ENCODE peak calls at places on chromosomes 1 and 21, in six cellular contexts. G is CD8-positive, alpha-beta T cell; Q is heart right ventricle; B is GM10248; D is GM06990; Y is fibroblast of pulmonary artery. X is an unnamed sample.

GRCh38 chr1:89965203-89965900 is 29.6 kb upstream of the ZNF326 start:
- DNase-seq in G (no peak), Q (no peak), B (no peak), D (no peak), Y (peak), X (no peak)

GRCh38 chr21:42030311-42030710 is 20.2 kb upstream of the ZBTB21 start:
- DNase-seq in G (no peak), Q (no peak), B (no peak), D (no peak), Y (no peak), X (no peak)

GRCh38 chr1:53393325-53393792 is 65.5 kb upstream of the LRP8 start:
- DNase-seq in G (peak), Q (peak), B (peak), D (peak), Y (peak), X (peak)

GRCh38 chr21:26405735-26406361 is 167.2 kb downstream of the CYYR1 start:
- DNase-seq in G (no peak), Q (no peak), B (no peak), D (no peak), Y (peak), X (no peak)

GRCh38 chr1:163107655-163108054 is 38.5 kb downstream of the RGS4 start:
- DNase-seq in G (no peak), Q (no peak), B (no peak), D (no peak), Y (no peak), X (no peak)

GRCh38 chr1:156490401-156491032 is 10.1 kb downstream of the MEF2D start:
- DNase-seq in G (no peak), Q (peak), B (no peak), D (peak), Y (no peak), X (peak)

GRCh38 chr21:43957128-43957571 is 55.0 kb upstream of the TRAPPC10 start:
- DNase-seq in G (no peak), Q (no peak), B (no peak), D (no peak), Y (no peak), X (no peak)

GRCh38 chr1:224106568-224107281 is 7.2 kb upstream of the FBXO28 start:
- DNase-seq in G (no peak), Q (no peak), B (peak), D (peak), Y (peak), X (peak)

GRCh38 chr1:65832296-65832695 is 39.6 kb downstream of the PDE4B start:
- DNase-seq in G (no peak), Q (no peak), B (no peak), D (no peak), Y (no peak), X (no peak)

GRCh38 chr1:17826165-17826488 is 71.0 kb downstream of the ACTL8 start:
- DNase-seq in G (no peak), Q (peak), B (peak), D (peak), Y (peak), X (peak)

GRCh38 chr21:34603002-34603709 is 11.8 kb downstream of the RCAN1 start:
- DNase-seq in G (peak), Q (peak), B (peak), D (peak), Y (peak), X (peak)

GRCh38 chr1:16986596-16987361 is 6.4 kb upstream of the MFAP2 start:
- DNase-seq in G (no peak), Q (no peak), B (no peak), D (no peak), Y (no peak), X (peak)

GRCh38 chr1:187038789-187039188 is 210.0 kb downstream of the PLA2G4A start:
- DNase-seq in G (no peak), Q (no peak), B (no peak), D (no peak), Y (peak), X (no peak)

GRCh38 chr1:64542118-64542517 is 72.2 kb downstream of the CACHD1 start:
- DNase-seq in G (no peak), Q (no peak), B (no peak), D (no peak), Y (no peak), X (no peak)

GRCh38 chr1:160205242-160205973 is at the start of gene PEA15:
- DNase-seq in G (peak), Q (peak), B (peak), D (peak), Y (peak), X (peak)

GRCh38 chr1:20495661-20496060 is 9.7 kb upstream of the CAMK2N1 start:
- DNase-seq in G (no peak), Q (no peak), B (no peak), D (no peak), Y (no peak), X (no peak)

GRCh38 chr1:61352845-61353435 is 270.6 kb downstream of the NFIA start:
- DNase-seq in G (no peak), Q (no peak), B (no peak), D (no peak), Y (no peak), X (no peak)

GRCh38 chr1:53316058-53316741 is 11.7 kb downstream of the LRP8 start:
- DNase-seq in G (no peak), Q (no peak), B (peak), D (no peak), Y (no peak), X (peak)

GRCh38 chr1:234322979-234323378 is 50.3 kb upstream of the COA6 start:
- DNase-seq in G (no peak), Q (peak), B (peak), D (peak), Y (peak), X (peak)

GRCh38 chr1:232452137-232452536 is 177.8 kb downstream of the SIPA1L2 start:
- DNase-seq in G (no peak), Q (no peak), B (no peak), D (no peak), Y (no peak), X (no peak)

GRCh38 chr1:235004840-235005391 is 123.7 kb downstream of the TOMM20 start:
- DNase-seq in G (no peak), Q (no peak), B (no peak), D (peak), Y (no peak), X (no peak)

GRCh38 chr1:116882866-116883265 is 26.9 kb upstream of the PTGFRN start:
- DNase-seq in G (no peak), Q (no peak), B (no peak), D (no peak), Y (no peak), X (no peak)

GRCh38 chr21:36203603-36203889 is 46.9 kb downstream of the DOP1B start:
- DNase-seq in G (no peak), Q (no peak), B (peak), D (no peak), Y (peak), X (no peak)

GRCh38 chr1:64855557-64855956 is 110.7 kb downstream of the RAVER2 start:
- DNase-seq in G (no peak), Q (no peak), B (no peak), D (no peak), Y (no peak), X (no peak)

GRCh38 chr1:222798111-222798510 is 16.7 kb upstream of the DISP1 start:
- DNase-seq in G (no peak), Q (no peak), B (no peak), D (no peak), Y (peak), X (no peak)

GRCh38 chr1:212364985-212365384 is 49.7 kb downstream of the PACC1 start:
- DNase-seq in G (no peak), Q (no peak), B (no peak), D (no peak), Y (no peak), X (no peak)

DNA sequence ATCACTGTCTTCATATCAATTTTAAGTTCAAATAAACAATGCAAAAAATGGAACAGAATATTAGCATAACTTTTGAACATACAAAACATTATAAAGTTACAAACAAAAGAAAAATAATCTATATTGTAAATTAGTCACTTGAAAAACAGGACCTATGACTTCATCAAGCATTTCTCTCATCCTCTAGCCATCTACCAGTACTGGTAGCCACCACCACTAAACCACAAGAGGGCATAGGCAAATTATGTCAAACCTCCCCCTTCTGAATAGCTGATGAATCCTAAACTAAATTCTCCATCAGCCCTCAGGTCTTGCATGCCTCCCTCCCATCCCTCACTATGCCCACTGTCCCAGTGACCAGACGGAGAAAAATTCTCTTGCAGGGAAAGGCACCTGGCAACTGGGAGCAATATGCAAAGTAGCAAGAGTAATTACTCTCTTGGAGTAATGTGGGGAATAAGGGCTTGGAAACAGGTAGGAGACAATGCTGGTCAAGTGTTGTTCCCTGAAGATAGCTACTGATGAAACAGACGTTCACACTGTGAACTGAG is 37.1 kb downstream of the SSX2IP start:
- DNase-seq in G (no peak), Q (no peak), B (no peak), D (no peak), Y (peak), X (no peak)
- TF ChIP-seq CTCF in G (no peak), Q (no peak), B (no peak), D (no peak), Y (no peak), X (no peak)

GRCh38 chr1:247531937-247532336 is 4.3 kb downstream of the OR2C3 start:
- DNase-seq in G (no peak), Q (no peak), B (no peak), D (no peak), Y (no peak), X (no peak)
- TF ChIP-seq CTCF in G (no peak), Q (no peak), B (no peak), D (no peak), Y (no peak), X (no peak)

DNA sequence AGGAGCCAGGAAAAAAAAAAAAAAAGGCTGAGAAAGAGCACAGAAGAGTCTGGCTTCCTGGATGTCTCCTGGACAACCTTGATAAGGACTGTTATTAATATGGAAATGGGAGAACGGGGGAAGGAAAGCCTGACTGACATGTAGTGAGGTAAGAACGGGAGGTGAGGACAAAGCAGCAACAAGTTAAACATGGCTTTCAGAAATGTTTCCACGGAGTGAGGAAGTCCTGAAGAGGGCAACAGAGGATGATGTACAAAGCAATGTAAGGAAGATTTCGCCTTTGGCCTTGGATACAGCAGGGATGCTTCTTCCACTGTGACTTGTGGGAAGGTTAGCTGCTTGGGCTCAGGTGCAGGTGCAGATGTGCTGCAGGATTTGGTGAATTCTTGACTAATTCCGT is 11.9 kb upstream of the NIBAN1 start:
- DNase-seq in G (no peak), Q (no peak), B (no peak), D (no peak), Y (peak), X (no peak)
- TF ChIP-seq CTCF in G (no peak), Q (peak), B (peak), D (no peak), Y (peak), X (no peak)

DNA sequence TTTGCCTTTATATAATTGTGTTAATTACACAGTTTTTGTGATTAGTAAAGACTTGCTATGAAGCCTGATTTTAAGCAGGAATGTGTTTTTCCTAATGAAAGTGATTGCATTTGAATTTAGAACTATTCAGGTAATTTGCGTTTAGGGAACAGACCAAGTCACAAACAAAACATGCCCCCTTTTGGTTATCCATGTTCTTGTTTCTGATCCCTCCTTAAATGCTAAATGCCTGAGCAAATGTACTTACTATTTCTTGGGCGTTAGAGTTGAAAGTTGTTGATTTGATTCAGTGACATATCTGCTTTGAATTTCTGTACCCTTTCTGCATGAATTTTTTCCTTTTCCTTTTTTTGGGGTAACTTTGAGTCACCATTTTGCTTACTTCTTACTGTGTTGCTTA is 5.2 kb downstream of the POU2F1 start:
- DNase-seq in G (no peak), Q (no peak), B (no peak), D (no peak), Y (no peak), X (no peak)
- TF ChIP-seq CTCF in G (no peak), Q (no peak), B (no peak), D (no peak), Y (no peak), X (no peak)

X was measured in endothelial cell.